ENCODE peak calls at places on chromosome 17, in five cellular contexts. One of them, this sample, is unnamed.

GRCh38 chr17:47057831-47058230 is 78.8 kb upstream of the RPRML start:
- DNase-seq in transverse colon: no peak
- DNase-seq in GM23338: no peak
- DNase-seq in suprapubic skin: no peak
- DNase-seq in breast epithelium: no peak
- DNase-seq in this sample: no peak

GRCh38 chr17:65455972-65456343 is 105.5 kb downstream of the AXIN2 start:
- DNase-seq in breast epithelium: no peak
- DNase-seq in transverse colon: peak
- DNase-seq in GM23338: peak
- DNase-seq in suprapubic skin: no peak
- DNase-seq in this sample: no peak

GRCh38 chr17:33647976-33648375 is 354.9 kb upstream of the ASIC2 start:
- DNase-seq in suprapubic skin: no peak
- DNase-seq in transverse colon: no peak
- DNase-seq in breast epithelium: peak
- DNase-seq in GM23338: peak
- DNase-seq in this sample: no peak

GRCh38 chr17:17120716-17121115 is 78.5 kb downstream of the MPRIP start:
- DNase-seq in breast epithelium: no peak
- DNase-seq in transverse colon: no peak
- DNase-seq in suprapubic skin: no peak
- DNase-seq in GM23338: no peak
- DNase-seq in this sample: no peak

GRCh38 chr17:79835470-79835899 is 3.8 kb downstream of the CBX4 start:
- DNase-seq in transverse colon: no peak
- DNase-seq in suprapubic skin: no peak
- DNase-seq in GM23338: peak
- DNase-seq in breast epithelium: no peak
- DNase-seq in this sample: peak

GRCh38 chr17:58516644-58517377 is 2.4 kb upstream of the MTMR4 start:
- DNase-seq in breast epithelium: no peak
- DNase-seq in GM23338: no peak
- DNase-seq in suprapubic skin: no peak
- DNase-seq in transverse colon: peak
- DNase-seq in this sample: no peak

GRCh38 chr17:31105991-31106390 is 11.2 kb downstream of the NF1 start:
- DNase-seq in breast epithelium: no peak
- DNase-seq in GM23338: no peak
- DNase-seq in suprapubic skin: no peak
- DNase-seq in transverse colon: no peak
- DNase-seq in this sample: no peak

GRCh38 chr17:42282478-42283080 is 5.7 kb upstream of the STAT5A start:
- DNase-seq in transverse colon: no peak
- DNase-seq in GM23338: peak
- DNase-seq in suprapubic skin: peak
- DNase-seq in breast epithelium: peak
- DNase-seq in this sample: no peak

GRCh38 chr17:75756451-75757085 is 8.4 kb downstream of the GALK1 start:
- DNase-seq in breast epithelium: no peak
- DNase-seq in suprapubic skin: peak
- DNase-seq in transverse colon: no peak
- DNase-seq in GM23338: no peak
- DNase-seq in this sample: peak

GRCh38 chr17:48225725-48226567 is 118.4 kb downstream of the SNX11 start:
- DNase-seq in transverse colon: no peak
- DNase-seq in breast epithelium: no peak
- DNase-seq in GM23338: no peak
- DNase-seq in suprapubic skin: no peak
- DNase-seq in this sample: no peak

GRCh38 chr17:56185905-56186783 is 32.9 kb downstream of the ANKFN1 start:
- DNase-seq in breast epithelium: no peak
- DNase-seq in suprapubic skin: no peak
- DNase-seq in GM23338: no peak
- DNase-seq in transverse colon: no peak
- DNase-seq in this sample: no peak

GRCh38 chr17:82974136-82974952 is 105.1 kb upstream of the METRNL start:
- DNase-seq in GM23338: no peak
- DNase-seq in suprapubic skin: no peak
- DNase-seq in transverse colon: no peak
- DNase-seq in breast epithelium: no peak
- DNase-seq in this sample: no peak

GRCh38 chr17:43673516-43674323 is 12.0 kb upstream of the MEOX1 start:
- DNase-seq in GM23338: peak
- DNase-seq in suprapubic skin: peak
- DNase-seq in breast epithelium: peak
- DNase-seq in transverse colon: peak
- DNase-seq in this sample: peak

GRCh38 chr17:8555062-8555461 is 75.5 kb downstream of the MYH10 start:
- DNase-seq in GM23338: no peak
- DNase-seq in suprapubic skin: no peak
- DNase-seq in transverse colon: no peak
- DNase-seq in breast epithelium: no peak
- DNase-seq in this sample: no peak

GRCh38 chr17:76467366-76467765 is at the start of gene AANAT:
- DNase-seq in transverse colon: no peak
- DNase-seq in suprapubic skin: no peak
- DNase-seq in GM23338: no peak
- DNase-seq in breast epithelium: no peak
- DNase-seq in this sample: no peak

GRCh38 chr17:16877102-16877501 is 94.8 kb downstream of the TNFRSF13B start:
- DNase-seq in breast epithelium: no peak
- DNase-seq in suprapubic skin: no peak
- DNase-seq in transverse colon: no peak
- DNase-seq in GM23338: no peak
- DNase-seq in this sample: peak

GRCh38 chr17:55495239-55495638 is 16.0 kb downstream of the SMIM36 start:
- DNase-seq in GM23338: no peak
- DNase-seq in suprapubic skin: no peak
- DNase-seq in transverse colon: no peak
- DNase-seq in breast epithelium: no peak
- DNase-seq in this sample: no peak

GRCh38 chr17:83100220-83100852 is 20.9 kb downstream of the METRNL start:
- DNase-seq in suprapubic skin: no peak
- DNase-seq in transverse colon: peak
- DNase-seq in GM23338: no peak
- DNase-seq in breast epithelium: no peak
- DNase-seq in this sample: no peak

GRCh38 chr17:18949566-18949965 is 2.4 kb upstream of the SLC5A10 start:
- DNase-seq in GM23338: no peak
- DNase-seq in transverse colon: no peak
- DNase-seq in suprapubic skin: no peak
- DNase-seq in breast epithelium: no peak
- DNase-seq in this sample: no peak

GRCh38 chr17:35889818-35890773 is 9.9 kb upstream of the CCL5 start:
- DNase-seq in suprapubic skin: no peak
- DNase-seq in transverse colon: no peak
- DNase-seq in GM23338: peak
- DNase-seq in breast epithelium: no peak
- DNase-seq in this sample: no peak

GRCh38 chr17:83055911-83056582 is 23.4 kb upstream of the METRNL start:
- DNase-seq in GM23338: no peak
- DNase-seq in transverse colon: no peak
- DNase-seq in suprapubic skin: no peak
- DNase-seq in breast epithelium: no peak
- DNase-seq in this sample: peak

GRCh38 chr17:40323731-40324650 is 15.0 kb downstream of the RARA start:
- DNase-seq in transverse colon: peak
- DNase-seq in GM23338: no peak
- DNase-seq in suprapubic skin: peak
- DNase-seq in breast epithelium: peak
- DNase-seq in this sample: peak
- TF ChIP-seq POLR2AphosphoS5 in transverse colon: no peak
- TF ChIP-seq POLR2AphosphoS5 in GM23338: no peak
- TF ChIP-seq POLR2AphosphoS5 in suprapubic skin: no peak
- TF ChIP-seq POLR2AphosphoS5 in breast epithelium: no peak
- TF ChIP-seq POLR2AphosphoS5 in this sample: peak

GRCh38 chr17:1997146-1997586 is 28.0 kb downstream of the RTN4RL1 start:
- DNase-seq in transverse colon: no peak
- DNase-seq in suprapubic skin: no peak
- DNase-seq in breast epithelium: no peak
- DNase-seq in GM23338: no peak
- DNase-seq in this sample: no peak
- TF ChIP-seq CTCF in transverse colon: no peak
- TF ChIP-seq CTCF in suprapubic skin: no peak
- TF ChIP-seq CTCF in breast epithelium: no peak
- TF ChIP-seq CTCF in GM23338: no peak
- TF ChIP-seq CTCF in this sample: no peak

DNA sequence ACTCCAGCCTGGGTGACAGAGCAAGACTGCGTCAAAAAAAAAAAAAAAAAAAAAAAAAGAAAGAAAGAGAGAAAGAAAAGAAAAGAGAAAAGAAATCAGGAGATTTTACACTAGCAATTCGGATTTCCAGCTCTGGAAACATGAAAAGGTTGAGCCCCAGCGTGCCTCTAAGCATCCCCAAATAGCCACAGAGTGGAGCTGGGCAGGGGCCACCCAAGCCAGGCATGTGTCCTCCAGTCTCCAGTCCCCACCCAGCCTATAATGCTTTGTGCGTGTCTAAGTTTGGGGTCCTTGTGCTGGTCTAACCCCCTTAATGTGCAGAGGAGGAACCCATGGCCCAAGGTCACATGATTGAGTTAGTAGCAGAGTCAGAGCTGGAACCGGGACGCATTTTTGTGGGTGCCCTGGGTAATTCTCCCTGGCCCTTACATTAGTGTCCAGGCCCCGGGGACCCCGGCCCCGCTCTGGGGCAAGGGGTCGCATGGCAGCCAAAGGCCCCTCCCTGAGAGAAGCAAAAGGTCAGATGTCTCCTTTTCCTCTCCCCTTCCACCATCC is 19.9 kb downstream of the ADAM11 start:
- DNase-seq in suprapubic skin: no peak
- DNase-seq in transverse colon: no peak
- DNase-seq in GM23338: no peak
- DNase-seq in breast epithelium: no peak
- DNase-seq in this sample: no peak
- H3K4me3 ChIP-seq in suprapubic skin: peak
- H3K4me3 ChIP-seq in transverse colon: no peak
- H3K4me3 ChIP-seq in GM23338: peak
- H3K4me3 ChIP-seq in breast epithelium: peak
- H3K4me3 ChIP-seq in this sample: no peak

GRCh38 chr17:15651583-15652110 is 32.1 kb upstream of the FBXW10B start:
- DNase-seq in suprapubic skin: peak
- DNase-seq in transverse colon: peak
- DNase-seq in breast epithelium: peak
- DNase-seq in GM23338: peak
- DNase-seq in this sample: peak
- TF ChIP-seq POLR2AphosphoS5 in suprapubic skin: no peak
- TF ChIP-seq POLR2AphosphoS5 in transverse colon: peak
- TF ChIP-seq POLR2AphosphoS5 in breast epithelium: no peak
- TF ChIP-seq POLR2AphosphoS5 in GM23338: no peak
- TF ChIP-seq POLR2AphosphoS5 in this sample: peak

GRCh38 chr17:81004336-81005015 is 12.8 kb downstream of the CHMP6 start:
- DNase-seq in breast epithelium: no peak
- DNase-seq in suprapubic skin: no peak
- DNase-seq in GM23338: no peak
- DNase-seq in transverse colon: no peak
- DNase-seq in this sample: no peak
- TF ChIP-seq CTCF in breast epithelium: no peak
- TF ChIP-seq CTCF in suprapubic skin: no peak
- TF ChIP-seq CTCF in GM23338: no peak
- TF ChIP-seq CTCF in transverse colon: no peak
- TF ChIP-seq CTCF in this sample: no peak

DNA sequence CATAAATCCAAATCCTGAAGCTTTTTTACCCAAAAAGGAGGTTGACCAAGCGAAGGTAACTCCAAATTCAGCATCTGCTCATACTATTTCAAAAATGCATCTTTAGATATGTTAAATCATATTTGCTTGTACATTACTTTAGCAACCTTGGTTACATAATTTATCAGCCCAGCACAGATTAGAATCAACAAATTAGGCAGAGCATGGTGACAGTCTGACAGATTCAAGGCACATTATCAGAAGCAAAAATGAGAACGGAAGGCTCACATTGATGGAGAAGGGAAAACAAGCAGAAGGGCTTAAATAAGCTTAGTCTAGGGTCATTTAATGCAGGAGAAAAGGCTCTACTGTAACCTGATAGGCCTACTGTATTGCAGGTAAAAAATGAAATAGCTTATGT is 3.9 kb upstream of the KCNJ2 start:
- DNase-seq in breast epithelium: no peak
- DNase-seq in GM23338: no peak
- DNase-seq in transverse colon: no peak
- DNase-seq in suprapubic skin: no peak
- DNase-seq in this sample: no peak
- H3K4me3 ChIP-seq in breast epithelium: no peak
- H3K4me3 ChIP-seq in GM23338: no peak
- H3K4me3 ChIP-seq in transverse colon: no peak
- H3K4me3 ChIP-seq in suprapubic skin: no peak
- H3K4me3 ChIP-seq in this sample: no peak

GRCh38 chr17:67246648-67247415 is 1.8 kb upstream of the HELZ start:
- DNase-seq in transverse colon: peak
- DNase-seq in breast epithelium: peak
- DNase-seq in GM23338: peak
- DNase-seq in suprapubic skin: peak
- DNase-seq in this sample: peak

GRCh38 chr17:67246398-67246647 is 1.3 kb upstream of the HELZ start:
- DNase-seq in GM23338: no peak
- DNase-seq in breast epithelium: no peak
- DNase-seq in transverse colon: no peak
- DNase-seq in suprapubic skin: no peak
- DNase-seq in this sample: no peak

GRCh38 chr17:67244621-67245072 is 349 bp downstream of the HELZ start:
- DNase-seq in transverse colon: peak
- DNase-seq in GM23338: peak
- DNase-seq in suprapubic skin: no peak
- DNase-seq in breast epithelium: no peak
- DNase-seq in this sample: peak

GRCh38 chr17:67245694-67246397 is 850 bp upstream of the HELZ start:
- DNase-seq in transverse colon: peak
- DNase-seq in suprapubic skin: no peak
- DNase-seq in GM23338: peak
- DNase-seq in breast epithelium: no peak
- DNase-seq in this sample: peak

GRCh38 chr17:67245073-67245693 is at the start of gene HELZ:
- DNase-seq in transverse colon: peak
- DNase-seq in GM23338: peak
- DNase-seq in suprapubic skin: peak
- DNase-seq in breast epithelium: peak
- DNase-seq in this sample: peak
- TF ChIP-seq POLR2AphosphoS5 in transverse colon: no peak
- TF ChIP-seq POLR2AphosphoS5 in GM23338: no peak
- TF ChIP-seq POLR2AphosphoS5 in suprapubic skin: no peak
- TF ChIP-seq POLR2AphosphoS5 in breast epithelium: no peak
- TF ChIP-seq POLR2AphosphoS5 in this sample: peak

This sample was measured in spleen.